ENCODE peak calls at places on chromosomes 2 and 18, in six cellular contexts. One of them, this sample, is unnamed.

GRCh38 chr2:47208852-47209606 is 53.9 kb upstream of the STPG4 start:
- DNase-seq in K562: no peak
- DNase-seq in stomach: no peak
- DNase-seq in foreskin fibroblast: no peak
- DNase-seq in A549: no peak
- DNase-seq in body of pancreas: no peak
- DNase-seq in this sample: no peak

GRCh38 chr2:225041871-225042799 is at the start of gene DOCK10:
- DNase-seq in body of pancreas: peak
- DNase-seq in foreskin fibroblast: peak
- DNase-seq in A549: peak
- DNase-seq in K562: no peak
- DNase-seq in stomach: peak
- DNase-seq in this sample: peak

GRCh38 chr2:10022041-10022421 is 21.3 kb upstream of the KLF11 start:
- DNase-seq in A549: no peak
- DNase-seq in K562: no peak
- DNase-seq in stomach: no peak
- DNase-seq in body of pancreas: no peak
- DNase-seq in foreskin fibroblast: no peak
- DNase-seq in this sample: no peak

GRCh38 chr2:73561422-73561821 is 80.8 kb downstream of the NAT8 start:
- DNase-seq in A549: no peak
- DNase-seq in stomach: no peak
- DNase-seq in body of pancreas: no peak
- DNase-seq in K562: no peak
- DNase-seq in foreskin fibroblast: no peak
- DNase-seq in this sample: peak

GRCh38 chr18:51125976-51126375 is 71.5 kb downstream of the MEX3C start:
- DNase-seq in stomach: no peak
- DNase-seq in body of pancreas: no peak
- DNase-seq in foreskin fibroblast: no peak
- DNase-seq in K562: no peak
- DNase-seq in A549: no peak
- DNase-seq in this sample: no peak

GRCh38 chr2:216911008-216911407 is 51.1 kb upstream of the TNP1 start:
- DNase-seq in foreskin fibroblast: no peak
- DNase-seq in K562: no peak
- DNase-seq in A549: no peak
- DNase-seq in body of pancreas: no peak
- DNase-seq in stomach: no peak
- DNase-seq in this sample: no peak

GRCh38 chr2:32067549-32067948 is 4.2 kb downstream of the SPAST start:
- DNase-seq in foreskin fibroblast: no peak
- DNase-seq in stomach: no peak
- DNase-seq in body of pancreas: no peak
- DNase-seq in A549: no peak
- DNase-seq in K562: no peak
- DNase-seq in this sample: no peak

GRCh38 chr2:238784671-238785527 is 63.0 kb upstream of the TWIST2 start:
- DNase-seq in stomach: peak
- DNase-seq in K562: peak
- DNase-seq in A549: peak
- DNase-seq in foreskin fibroblast: peak
- DNase-seq in body of pancreas: peak
- DNase-seq in this sample: peak

GRCh38 chr2:206790311-206790935 is 25.0 kb downstream of the FASTKD2 start:
- DNase-seq in foreskin fibroblast: no peak
- DNase-seq in K562: no peak
- DNase-seq in stomach: no peak
- DNase-seq in body of pancreas: no peak
- DNase-seq in A549: no peak
- DNase-seq in this sample: peak

GRCh38 chr2:223528036-223528435 is 74.1 kb downstream of the SCG2 start:
- DNase-seq in stomach: no peak
- DNase-seq in body of pancreas: no peak
- DNase-seq in A549: no peak
- DNase-seq in K562: no peak
- DNase-seq in foreskin fibroblast: peak
- DNase-seq in this sample: peak

GRCh38 chr2:11559066-11559785 is 25.4 kb downstream of the GREB1 start:
- DNase-seq in foreskin fibroblast: no peak
- DNase-seq in A549: no peak
- DNase-seq in K562: no peak
- DNase-seq in body of pancreas: no peak
- DNase-seq in stomach: no peak
- DNase-seq in this sample: no peak

GRCh38 chr2:194619368-194619767 is 1037.7 kb upstream of the SLC39A10 start:
- DNase-seq in A549: no peak
- DNase-seq in body of pancreas: no peak
- DNase-seq in stomach: no peak
- DNase-seq in foreskin fibroblast: no peak
- DNase-seq in K562: no peak
- DNase-seq in this sample: no peak

GRCh38 chr2:234564719-234565118 is 67.8 kb upstream of the ARL4C start:
- DNase-seq in A549: no peak
- DNase-seq in stomach: no peak
- DNase-seq in foreskin fibroblast: peak
- DNase-seq in body of pancreas: no peak
- DNase-seq in K562: no peak
- DNase-seq in this sample: peak

GRCh38 chr2:236959876-236960275 is 125.8 kb upstream of the COPS8 start:
- DNase-seq in K562: no peak
- DNase-seq in A549: no peak
- DNase-seq in body of pancreas: no peak
- DNase-seq in foreskin fibroblast: no peak
- DNase-seq in stomach: peak
- DNase-seq in this sample: no peak

GRCh38 chr2:179861777-179862117 is 335 bp upstream of the ZNF385B start:
- DNase-seq in A549: no peak
- DNase-seq in body of pancreas: no peak
- DNase-seq in foreskin fibroblast: peak
- DNase-seq in K562: no peak
- DNase-seq in stomach: no peak
- DNase-seq in this sample: peak

GRCh38 chr2:99600929-99601680 is 111.3 kb upstream of the REV1 start:
- DNase-seq in K562: no peak
- DNase-seq in stomach: no peak
- DNase-seq in foreskin fibroblast: no peak
- DNase-seq in A549: no peak
- DNase-seq in body of pancreas: no peak
- DNase-seq in this sample: no peak

GRCh38 chr2:199988176-199988575 is 32.8 kb downstream of the MAIP1 start:
- DNase-seq in K562: no peak
- DNase-seq in body of pancreas: no peak
- DNase-seq in foreskin fibroblast: no peak
- DNase-seq in stomach: no peak
- DNase-seq in A549: no peak
- DNase-seq in this sample: peak
- TF ChIP-seq CTCF in K562: no peak
- TF ChIP-seq CTCF in body of pancreas: no peak
- TF ChIP-seq CTCF in foreskin fibroblast: no peak
- TF ChIP-seq CTCF in stomach: no peak
- TF ChIP-seq CTCF in A549: no peak
- TF ChIP-seq CTCF in this sample: no peak

DNA sequence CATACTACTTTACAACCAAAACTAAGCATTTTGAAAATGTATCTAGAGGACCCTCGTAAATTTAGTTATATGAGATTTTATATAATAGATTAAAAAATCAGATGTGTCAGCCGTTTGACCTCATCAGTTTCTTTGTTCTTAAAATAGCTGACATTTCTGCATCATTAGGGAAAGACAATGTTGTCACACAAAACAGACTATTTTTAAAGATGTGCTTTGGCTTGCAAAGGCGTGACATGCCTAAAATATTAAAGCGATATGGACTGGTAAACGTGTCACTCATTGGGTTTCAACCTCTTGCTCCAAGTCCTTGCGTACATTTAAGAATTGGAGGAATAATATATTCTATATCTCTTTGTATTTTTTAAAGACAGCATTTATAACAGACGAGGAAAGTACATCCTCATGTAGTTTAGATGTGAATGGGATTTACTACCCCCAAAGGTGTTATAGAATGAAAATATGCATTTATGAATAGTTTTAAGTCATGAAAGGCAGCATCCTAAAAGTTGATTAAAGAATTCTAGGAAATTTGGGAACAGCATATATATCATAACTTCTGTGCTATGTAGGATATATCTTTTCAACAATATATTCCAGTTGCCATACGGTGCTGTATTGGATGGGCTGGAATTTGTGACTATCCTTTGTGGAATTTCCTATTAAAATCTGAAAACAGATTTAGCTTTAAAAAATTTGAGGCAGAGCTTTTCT is 3.8 kb downstream of the MYL12A start:
- DNase-seq in foreskin fibroblast: no peak
- DNase-seq in body of pancreas: no peak
- DNase-seq in K562: no peak
- DNase-seq in stomach: no peak
- DNase-seq in A549: no peak
- DNase-seq in this sample: no peak
- H3K4me3 ChIP-seq in foreskin fibroblast: peak
- H3K4me3 ChIP-seq in body of pancreas: no peak
- H3K4me3 ChIP-seq in K562: no peak
- H3K4me3 ChIP-seq in stomach: no peak
- H3K4me3 ChIP-seq in A549: no peak
- H3K4me3 ChIP-seq in this sample: peak

GRCh38 chr2:38260469-38260868 is 116.6 kb downstream of the ATL2 start:
- DNase-seq in K562: no peak
- DNase-seq in body of pancreas: no peak
- DNase-seq in stomach: no peak
- DNase-seq in foreskin fibroblast: no peak
- DNase-seq in A549: no peak
- DNase-seq in this sample: no peak

GRCh38 chr2:38260972-38261371 is 116.1 kb downstream of the ATL2 start:
- DNase-seq in body of pancreas: no peak
- DNase-seq in A549: no peak
- DNase-seq in foreskin fibroblast: no peak
- DNase-seq in stomach: no peak
- DNase-seq in K562: no peak
- DNase-seq in this sample: no peak

GRCh38 chr2:38262514-38262871 is 114.6 kb downstream of the ATL2 start:
- DNase-seq in stomach: no peak
- DNase-seq in A549: no peak
- DNase-seq in body of pancreas: no peak
- DNase-seq in foreskin fibroblast: no peak
- DNase-seq in K562: no peak
- DNase-seq in this sample: no peak

GRCh38 chr2:38263293-38263692 is 113.8 kb downstream of the ATL2 start:
- DNase-seq in stomach: no peak
- DNase-seq in K562: no peak
- DNase-seq in foreskin fibroblast: no peak
- DNase-seq in body of pancreas: no peak
- DNase-seq in A549: no peak
- DNase-seq in this sample: no peak

GRCh38 chr2:38261569-38262513 is 115.2 kb downstream of the ATL2 start:
- DNase-seq in K562: no peak
- DNase-seq in stomach: no peak
- DNase-seq in body of pancreas: no peak
- DNase-seq in A549: no peak
- DNase-seq in foreskin fibroblast: no peak
- DNase-seq in this sample: no peak
- TF ChIP-seq CTCF in K562: no peak
- TF ChIP-seq CTCF in stomach: no peak
- TF ChIP-seq CTCF in body of pancreas: no peak
- TF ChIP-seq CTCF in A549: no peak
- TF ChIP-seq CTCF in foreskin fibroblast: no peak
- TF ChIP-seq CTCF in this sample: no peak

GRCh38 chr18:39841133-39842041 is 2113.6 kb upstream of the PIK3C3 start:
- DNase-seq in body of pancreas: peak
- DNase-seq in K562: no peak
- DNase-seq in A549: peak
- DNase-seq in foreskin fibroblast: peak
- DNase-seq in stomach: peak
- DNase-seq in this sample: peak
- H3K4me3 ChIP-seq in body of pancreas: no peak
- H3K4me3 ChIP-seq in K562: no peak
- H3K4me3 ChIP-seq in A549: peak
- H3K4me3 ChIP-seq in foreskin fibroblast: peak
- H3K4me3 ChIP-seq in stomach: peak
- H3K4me3 ChIP-seq in this sample: peak